ENCODE peak calls at places on chromosomes 13 and 19, in six cellular contexts. X, V, H, F, Q and L are unnamed samples.

GRCh38 chr13:41213316-41213715 is 18.9 kb upstream of the KBTBD7 start:
- DNase-seq in X (no peak), V (no peak), H (no peak), F (no peak), Q (peak; percentile 39), L (no peak)

GRCh38 chr13:112768795-112769411 is 79.1 kb downstream of the ATP11A start:
- DNase-seq in X (no peak), V (no peak), H (no peak), F (no peak), Q (no peak), L (no peak)

GRCh38 chr13:75404721-75405120 is 77.2 kb downstream of the TBC1D4 start:
- DNase-seq in X (no peak), V (no peak), H (no peak), F (no peak), Q (no peak), L (no peak)

GRCh38 chr19:56076413-56076998 is 44.6 kb downstream of the ZNF787 start:
- DNase-seq in X (peak; percentile 50), V (peak; percentile 78), H (peak; percentile 39), F (peak; percentile 58), Q (peak; percentile 55), L (peak; percentile 61)

GRCh38 chr19:873084-874019 is 13.9 kb downstream of the CFD start:
- DNase-seq in X (peak; percentile 31), V (no peak), H (no peak), F (peak; percentile 51), Q (no peak), L (peak; percentile 74)

GRCh38 chr19:16608290-16608704 is 19.7 kb downstream of the MED26 start:
- DNase-seq in X (peak; percentile 91), V (no peak), H (no peak), F (peak; percentile 96), Q (no peak), L (no peak)

GRCh38 chr13:84208251-84208650 is 326.0 kb upstream of the SLITRK1 start:
- DNase-seq in X (no peak), V (no peak), H (no peak), F (no peak), Q (no peak), L (no peak)

GRCh38 chr19:50882188-50882587 is 8.9 kb downstream of the KLK2 start:
- DNase-seq in X (no peak), V (no peak), H (no peak), F (no peak), Q (no peak), L (no peak)

GRCh38 chr13:27170221-27170520 is 1.4 kb downstream of the USP12 start:
- DNase-seq in X (peak; percentile 84), V (no peak), H (no peak), F (peak; percentile 83), Q (no peak), L (no peak)

GRCh38 chr13:51451467-51452390 is 1.1 kb downstream of the INTS6 start:
- DNase-seq in X (peak; percentile 57), V (peak; percentile 77), H (peak; percentile 70), F (peak; percentile 74), Q (peak; percentile 59), L (peak; percentile 90)

GRCh38 chr19:6694147-6694815 is 24.3 kb upstream of the TNFSF14 start:
- DNase-seq in X (no peak), V (no peak), H (no peak), F (no peak), Q (no peak), L (peak; percentile 35)

GRCh38 chr13:36346222-36347083 is at the start of gene SPART:
- DNase-seq in X (peak; percentile 88), V (peak; percentile 91), H (peak; percentile 89), F (peak; percentile 92), Q (peak; percentile 91), L (peak; percentile 92)

GRCh38 chr13:36345438-36346221 is 564 bp downstream of the SPART start:
- DNase-seq in X (peak; percentile 92), V (peak; percentile 73), H (peak; percentile 58), F (peak; percentile 95), Q (peak; percentile 87), L (peak; percentile 91)

GRCh38 chr13:36344886-36345437 is 1.2 kb downstream of the SPART start:
- DNase-seq in X (no peak), V (no peak), H (no peak), F (no peak), Q (no peak), L (no peak)

GRCh38 chr13:36343766-36344165 is 2.4 kb downstream of the SPART start:
- DNase-seq in X (no peak), V (no peak), H (no peak), F (no peak), Q (no peak), L (no peak)

DNA sequence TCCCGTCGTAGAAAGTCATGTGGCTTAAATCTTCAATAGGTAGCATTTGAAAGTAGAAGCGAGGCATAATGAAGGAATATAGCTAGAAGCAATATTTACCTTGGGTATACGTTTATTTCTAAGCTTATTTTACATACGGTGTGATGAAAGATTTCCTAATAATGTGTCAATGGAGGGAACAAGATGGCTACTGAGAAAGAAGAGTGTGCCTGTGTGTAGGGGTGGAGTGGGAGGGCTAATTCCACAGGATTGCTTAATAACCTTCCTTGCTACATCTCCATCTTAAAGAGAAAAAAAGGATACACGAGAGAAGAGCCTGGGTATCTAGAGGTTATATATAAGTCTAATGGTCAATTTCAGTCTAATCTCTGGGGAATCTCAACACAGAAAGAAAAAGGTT is 2.0 kb downstream of the SPART start:
- DNase-seq in X (peak; percentile 70), V (no peak), H (no peak), F (peak; percentile 89), Q (peak; percentile 41), L (peak; percentile 53)
- H2AK5ac ChIP-seq in X (no peak overlapping the region), V (no peak overlapping the region), H (no peak overlapping the region), F (no peak overlapping the region), Q (no peak overlapping the region), L (no peak overlapping the region)

GRCh38 chr13:44576396-44577235 is 486 bp upstream of the TSC22D1 start:
- DNase-seq in X (no peak), V (no peak), H (peak; percentile 38), F (no peak), Q (no peak), L (no peak)

GRCh38 chr13:44574466-44574855 is 1.7 kb downstream of the TSC22D1 start:
- DNase-seq in X (peak; percentile 36), V (no peak), H (no peak), F (peak; percentile 33), Q (no peak), L (no peak)

GRCh38 chr13:44575035-44575434 is 1.1 kb downstream of the TSC22D1 start:
- DNase-seq in X (no peak), V (no peak), H (no peak), F (no peak), Q (no peak), L (no peak)

GRCh38 chr13:44575741-44576395 is at the start of gene TSC22D1:
- DNase-seq in X (peak; percentile 56), V (peak; percentile 63), H (no peak), F (peak; percentile 66), Q (peak; percentile 10), L (peak; percentile 57)

GRCh38 chr13:44577236-44578063 is 1.3 kb upstream of the TSC22D1 start:
- DNase-seq in X (peak; percentile 95), V (peak; percentile 97), H (peak; percentile 99), F (peak; percentile 97), Q (peak; percentile 96), L (peak; percentile 98)
- H4K8ac ChIP-seq in X (peak overlapping the region; percentile 86), V (peak overlapping the region; percentile 96), H (no peak overlapping the region), F (peak overlapping the region; percentile 94), Q (peak overlapping the region; percentile 91), L (no peak overlapping the region)

GRCh38 chr13:99553033-99553432 is 51.8 kb downstream of the TM9SF2 start:
- DNase-seq in X (no peak), V (no peak), H (no peak), F (no peak), Q (no peak), L (no peak)
- H3K36me3 ChIP-seq in X (peaks cover 19% of the 10 kb centered on the region), V (peaks cover 5% of the 10 kb centered on the region), H (peaks cover 14% of the 10 kb centered on the region), F (peaks cover 95% of the 10 kb centered on the region), Q (peaks cover 29% of the 10 kb centered on the region), L (peaks cover 2% of the 10 kb centered on the region)

GRCh38 chr13:42758515-42758914 is 22.9 kb upstream of the FAM216B start:
- DNase-seq in X (no peak), V (no peak), H (no peak), F (no peak), Q (no peak), L (no peak)

GRCh38 chr13:42762917-42763316 is 18.5 kb upstream of the FAM216B start:
- DNase-seq in X (peak; percentile 98), V (no peak), H (no peak), F (peak; percentile 90), Q (peak; percentile 51), L (peak; percentile 79)

GRCh38 chr13:42762251-42762650 is 19.1 kb upstream of the FAM216B start:
- DNase-seq in X (peak; percentile 54), V (no peak), H (no peak), F (peak; percentile 35), Q (peak; percentile 76), L (peak; percentile 66)

GRCh38 chr13:42757678-42758420 is 23.5 kb upstream of the FAM216B start:
- DNase-seq in X (no peak), V (no peak), H (no peak), F (no peak), Q (no peak), L (no peak)

GRCh38 chr13:42760949-42761348 is 20.4 kb upstream of the FAM216B start:
- DNase-seq in X (peak; percentile 70), V (no peak), H (no peak), F (no peak), Q (no peak), L (no peak)
- H2AK5ac ChIP-seq in X (peak overlapping the region; percentile 10), V (no peak overlapping the region), H (no peak overlapping the region), F (no peak overlapping the region), Q (peak overlapping the region; percentile 83), L (no peak overlapping the region)

DNA sequence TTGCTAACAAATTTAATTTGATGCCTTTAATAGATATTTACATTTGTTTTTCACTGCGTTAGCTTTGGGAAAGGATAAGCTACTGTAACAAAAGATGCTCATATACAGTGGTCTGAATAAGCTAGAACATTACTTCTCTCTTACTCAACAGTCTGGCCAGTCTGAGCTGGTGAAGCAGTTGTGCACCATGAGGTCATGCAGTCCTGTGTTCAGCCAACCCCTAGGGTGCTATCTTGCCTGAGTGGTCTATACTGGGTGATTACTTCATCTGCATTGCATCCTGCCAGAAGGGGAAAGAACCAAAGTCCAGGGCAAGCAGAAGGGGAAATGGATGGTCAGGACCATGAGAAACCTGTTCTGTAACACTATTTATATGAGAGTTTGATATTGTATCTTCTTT is 31.5 kb downstream of the ERCC5 start:
- DNase-seq in X (peak; percentile 61), V (no peak), H (no peak), F (peak; percentile 33), Q (no peak), L (peak; percentile 5)
- H4K8ac ChIP-seq in X (no peak overlapping the region), V (no peak overlapping the region), H (no peak overlapping the region), F (no peak overlapping the region), Q (no peak overlapping the region), L (no peak overlapping the region)

GRCh38 chr19:47210180-47210490 is 20.9 kb downstream of the BBC3 start:
- DNase-seq in X (no peak), V (no peak), H (no peak), F (no peak), Q (no peak), L (no peak)
- H3K36me3 ChIP-seq in X (peaks cover 27% of the 10 kb centered on the region), V (peaks cover 8% of the 10 kb centered on the region), H (peaks cover 35% of the 10 kb centered on the region), F (peaks cover 59% of the 10 kb centered on the region), Q (peaks cover 57% of the 10 kb centered on the region), L (peaks cover 18% of the 10 kb centered on the region)